ENCODE peak calls at places on chromosomes 4 and X, in seven cellular contexts. U, E, H, F, A, P and M are unnamed samples.

GRCh38 chrX:17860811-17861495 is at the start of gene RAI2:
- DNase-seq in E (peak; percentile 36), A (peak; percentile 29), F (peak; percentile 22), H (no peak), U (no peak), P (no peak), M (peak; percentile 60)

GRCh38 chrX:31508338-31508737 is 436.5 kb upstream of the FTHL17 start:
- DNase-seq in U (peak; percentile 8), E (no peak), H (no peak), P (no peak), F (peak; percentile 8), A (peak; percentile 43), M (no peak)

GRCh38 chr4:88447339-88447738 is 9.6 kb upstream of the HERC5 start:
- DNase-seq in P (no peak), E (no peak), H (no peak), F (no peak), A (no peak), U (no peak), M (no peak)

GRCh38 chrX:67426946-67427345 is 116.9 kb upstream of the AR start:
- DNase-seq in P (no peak), U (no peak), F (no peak), E (no peak), H (no peak), A (no peak), M (no peak)

GRCh38 chrX:153971124-153971631 is 440 bp downstream of the HCFC1 start:
- DNase-seq in E (peak; percentile 78), F (peak; percentile 95), A (peak; percentile 94), P (peak; percentile 93), U (peak; percentile 65), H (peak; percentile 50), M (peak; percentile 84)

GRCh38 chr4:42474406-42474805 is 77.1 kb downstream of the SHISA3 start:
- DNase-seq in U (no peak), A (no peak), P (no peak), F (no peak), H (no peak), E (no peak), M (peak; percentile 92)

GRCh38 chr4:57148831-57149230 is 38.6 kb upstream of the IGFBP7 start:
- DNase-seq in U (no peak), E (no peak), P (no peak), H (no peak), A (peak; percentile 80), F (no peak), M (no peak)

GRCh38 chrX:39850630-39851152 is 247.1 kb downstream of the BCOR start:
- DNase-seq in H (no peak), U (no peak), P (peak; percentile 92), A (peak; percentile 58), F (no peak), E (no peak), M (no peak)

GRCh38 chr4:101000496-101000895 is 346.8 kb downstream of the PPP3CA start:
- DNase-seq in H (no peak), P (no peak), E (no peak), A (no peak), F (no peak), U (no peak), M (no peak)

GRCh38 chrX:87045352-87045751 is 472.2 kb upstream of the KLHL4 start:
- DNase-seq in H (no peak), A (no peak), F (no peak), E (no peak), P (no peak), U (no peak), M (no peak)

GRCh38 chr4:123564758-123565346 is 168.3 kb downstream of the SPRY1 start:
- DNase-seq in A (peak; percentile 76), U (peak; percentile 92), E (peak; percentile 30), F (peak; percentile 66), P (peak; percentile 91), H (no peak), M (peak; percentile 44)

GRCh38 chrX:119687661-119688413 is 5.1 kb downstream of the SEPTIN6 start:
- DNase-seq in A (peak; percentile 61), P (no peak), E (no peak), H (no peak), F (no peak), U (no peak), M (peak; percentile 4)

GRCh38 chr4:32645653-32646052 is 1925.5 kb downstream of the PCDH7 start:
- DNase-seq in U (no peak), F (no peak), H (no peak), A (no peak), E (no peak), P (no peak), M (no peak)

GRCh38 chrX:138925330-138925729 is 213.8 kb upstream of the FGF13 start:
- DNase-seq in A (peak; percentile 68), P (peak; percentile 24), U (no peak), E (no peak), F (no peak), H (no peak), M (no peak)

GRCh38 chr4:29708473-29708872 is 1011.7 kb upstream of the PCDH7 start:
- DNase-seq in F (no peak), P (peak; percentile 12), E (no peak), A (peak; percentile 45), H (no peak), U (no peak), M (no peak)

GRCh38 chr4:187069398-187069797 is 345.7 kb upstream of the FAT1 start:
- DNase-seq in U (no peak), P (no peak), A (no peak), H (no peak), E (no peak), F (no peak), M (no peak)

GRCh38 chr4:7252051-7252450 is 59.7 kb downstream of the SORCS2 start:
- DNase-seq in P (no peak), F (no peak), U (no peak), E (no peak), A (no peak), H (no peak), M (no peak)

GRCh38 chr4:7251321-7251720 is 59.0 kb downstream of the SORCS2 start:
- DNase-seq in F (no peak), P (no peak), E (no peak), U (no peak), H (no peak), A (no peak), M (no peak)

GRCh38 chr4:7247946-7248345 is 55.6 kb downstream of the SORCS2 start:
- DNase-seq in H (no peak), P (no peak), E (no peak), F (no peak), A (no peak), U (no peak), M (no peak)

GRCh38 chr4:7247521-7247920 is 55.2 kb downstream of the SORCS2 start:
- DNase-seq in A (no peak), F (no peak), H (no peak), U (no peak), P (no peak), E (no peak), M (no peak)

DNA sequence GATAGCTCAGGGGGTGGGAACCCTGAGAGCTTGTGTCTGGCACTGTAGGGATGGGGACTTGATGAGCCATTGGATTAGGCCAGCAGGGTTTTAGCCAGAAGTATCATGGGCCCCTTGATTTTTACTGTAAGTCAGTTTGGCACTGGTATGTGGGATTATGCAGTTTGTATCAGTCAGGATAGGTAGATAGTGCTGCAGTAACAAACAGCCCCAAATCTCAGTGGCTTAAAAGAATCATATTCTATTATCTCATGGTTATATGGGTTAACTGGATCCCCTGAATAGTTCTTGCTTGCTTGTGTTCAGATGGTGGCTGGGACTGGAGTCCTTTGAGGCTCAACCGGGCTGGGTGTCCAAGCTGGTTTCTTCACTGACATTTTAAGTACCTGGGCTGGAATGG is 56.5 kb downstream of the SORCS2 start:
- DNase-seq in F (no peak), A (no peak), U (no peak), P (no peak), H (no peak), E (no peak), M (no peak)
- TF ChIP-seq CTCF in F (no peak), A (no peak), U (no peak), P (no peak), H (no peak), E (no peak), M (no peak)

DNA sequence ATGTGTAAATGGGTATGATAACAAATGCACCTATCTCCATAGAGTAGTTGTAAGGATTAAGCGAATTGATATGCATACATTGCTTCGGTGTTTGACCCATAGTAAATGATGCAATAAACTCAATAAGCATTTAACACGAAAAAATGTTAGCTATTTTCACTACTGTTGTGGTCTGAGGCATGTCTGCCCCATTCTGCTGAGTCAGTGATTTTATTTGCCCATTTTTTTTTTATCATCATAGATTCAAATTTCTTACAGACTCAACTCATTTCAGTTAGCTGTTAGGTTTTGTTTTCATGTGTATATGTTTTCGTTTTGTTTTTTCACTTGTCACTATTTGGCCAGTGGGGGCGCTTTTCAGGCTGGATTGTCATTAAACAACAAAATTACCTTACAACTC is 27.8 kb upstream of the ARHGEF9 start:
- DNase-seq in U (no peak), F (no peak), E (no peak), P (no peak), A (no peak), H (no peak), M (no peak)
- TF ChIP-seq CTCF in U (no peak), F (no peak), E (no peak), P (no peak), A (no peak), H (no peak), M (no peak)

GRCh38 chr4:38590017-38590416 is 74.0 kb upstream of the KLF3 start:
- DNase-seq in E (no peak), H (no peak), P (no peak), U (no peak), F (no peak), A (peak; percentile 8), M (no peak)

DNA sequence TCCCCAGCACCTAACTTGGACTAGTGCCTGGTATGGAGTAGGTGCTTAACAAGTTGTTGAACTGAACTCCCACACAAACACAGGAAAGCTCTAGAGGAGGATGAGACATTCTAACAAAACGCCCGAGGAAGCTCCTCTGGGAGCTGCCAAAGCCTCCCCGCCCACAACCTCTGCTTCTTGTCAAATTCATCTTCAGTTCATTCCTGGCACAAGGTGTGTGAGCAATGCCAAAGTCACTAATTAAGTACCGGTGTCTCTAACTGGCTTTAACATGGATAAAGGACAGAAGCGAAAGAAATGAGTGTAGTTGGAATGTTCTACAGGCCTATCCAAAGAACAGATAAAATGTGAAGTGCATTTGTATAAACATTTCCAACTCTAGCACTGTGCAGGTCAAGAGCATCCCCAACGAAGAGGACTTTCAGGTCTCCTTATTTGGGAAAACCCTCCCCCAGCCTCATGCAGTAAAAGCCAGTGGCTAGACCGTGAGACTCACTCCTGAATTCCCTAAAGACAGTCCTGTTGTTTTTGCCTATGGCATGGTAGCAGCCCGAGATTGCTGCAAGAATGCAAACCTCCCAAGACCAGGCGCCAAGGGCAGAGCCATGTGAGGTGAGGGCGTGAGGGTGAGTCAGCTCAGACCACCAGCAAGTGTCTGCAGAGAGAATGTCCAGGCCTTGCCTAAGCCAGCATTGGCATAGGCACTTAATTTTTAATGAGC is 72.2 kb upstream of the KLF3 start:
- DNase-seq in E (no peak), H (no peak), F (no peak), A (no peak), P (no peak), U (no peak), M (peak; percentile 65)
- TF ChIP-seq CTCF in E (no peak), H (no peak), F (no peak), A (no peak), P (no peak), U (no peak), M (no peak)

DNA sequence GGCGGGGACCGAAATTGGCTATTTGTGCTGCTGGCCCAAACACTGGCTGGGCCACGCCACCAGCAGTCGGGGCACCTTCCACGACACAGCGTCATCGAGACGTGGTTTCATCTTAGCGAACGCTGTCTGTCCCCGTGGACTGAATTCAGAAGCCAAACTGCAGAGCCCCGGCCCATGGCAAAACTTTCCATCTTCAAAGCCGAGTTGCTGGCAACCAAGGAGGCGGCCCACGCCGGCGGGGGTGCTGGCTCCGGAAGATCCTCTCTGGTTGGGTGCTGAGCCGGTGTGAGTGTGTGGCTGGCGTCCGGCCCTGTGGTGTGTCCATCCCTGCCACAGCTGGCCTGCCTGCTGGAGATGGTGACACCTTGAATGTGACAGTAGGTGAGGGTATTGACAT is 96.6 kb upstream of the ADRA2C start:
- DNase-seq in A (no peak), U (no peak), H (no peak), F (no peak), P (no peak), E (no peak), M (no peak)
- TF ChIP-seq CTCF in A (no peak), U (no peak), H (no peak), F (no peak), P (no peak), E (no peak), M (no peak)